ENCODE peak calls at places on chromosomes 3 and 15, in five cellular contexts. N is stimulated activated CD4-positive, alpha-beta T cell treated with anti-CD3 and anti-CD28 coated beads, Interleukin-12 subunit alpha, Interleukin-12 subunit beta, amount 100 ng/mL, for 48 hours; Y is activated gamma-delta T cell treated with anti-CD3 and anti-CD28 coated beads, Interleukin-2, amount 50 U/mL, for 16 hours; K is psoas muscle; Q is iPS-NIHi11. S is an unnamed sample.

GRCh38 chr3:194928831-194929594 is 243.3 kb downstream of the FAM43A start:
- DNase-seq in N (no peak), Y (no peak), K (no peak), Q (peak; percentile 67), S (no peak)

GRCh38 chr15:89556413-89557262 is 18.6 kb upstream of the TICRR start:
- DNase-seq in N (peak; percentile 56), Y (peak; percentile 24), K (no peak), Q (peak; percentile 75), S (peak; percentile 60)

GRCh38 chr3:167852216-167852615 is 116.7 kb downstream of the SERPINI1 start:
- DNase-seq in N (no peak), Y (no peak), K (no peak), Q (no peak), S (no peak)

GRCh38 chr3:47000198-47000815 is 20.8 kb downstream of the NBEAL2 start:
- DNase-seq in N (no peak), Y (no peak), K (peak; percentile 49), Q (no peak), S (no peak)

GRCh38 chr15:29270169-29270955 is 740 bp upstream of the NSMCE3 start:
- DNase-seq in N (peak; percentile 5), Y (no peak), K (no peak), Q (no peak), S (peak; percentile 62)

GRCh38 chr3:49383387-49383786 is 25.2 kb upstream of the GPX1 start:
- DNase-seq in N (no peak), Y (no peak), K (no peak), Q (no peak), S (no peak)

GRCh38 chr15:35603298-35603697 is 57.3 kb upstream of the DPH6 start:
- DNase-seq in N (no peak), Y (no peak), K (no peak), Q (no peak), S (no peak)

GRCh38 chr3:154900777-154901176 is 179.3 kb upstream of the MME start:
- DNase-seq in N (no peak), Y (no peak), K (no peak), Q (no peak), S (no peak)

GRCh38 chr3:13716540-13717221 is 163.2 kb downstream of the WNT7A start:
- DNase-seq in N (no peak), Y (no peak), K (no peak), Q (no peak), S (peak; percentile 22)

GRCh38 chr3:50212502-50212901 is 7.4 kb downstream of the SLC38A3 start:
- DNase-seq in N (no peak), Y (no peak), K (no peak), Q (peak; percentile 68), S (no peak)

GRCh38 chr15:53808058-53808703 is 48.7 kb upstream of the WDR72 start:
- DNase-seq in N (no peak), Y (no peak), K (no peak), Q (peak; percentile 23), S (no peak)

GRCh38 chr15:31358163-31358562 is 31.5 kb downstream of the KLF13 start:
- DNase-seq in N (no peak), Y (no peak), K (no peak), Q (no peak), S (no peak)

GRCh38 chr15:90957105-90957790 is 2.6 kb downstream of the RCCD1 start:
- DNase-seq in N (no peak), Y (no peak), K (no peak), Q (peak; percentile 53), S (no peak)

GRCh38 chr3:156837130-156837529 is 11.0 kb downstream of the LEKR1 start:
- DNase-seq in N (no peak), Y (no peak), K (no peak), Q (no peak), S (no peak)

GRCh38 chr3:36876181-36876936 is 68.5 kb downstream of the TRANK1 start:
- DNase-seq in N (no peak), Y (no peak), K (no peak), Q (no peak), S (peak; percentile 72)

GRCh38 chr3:106345353-106346027 is 476.7 kb upstream of the CBLB start:
- DNase-seq in N (no peak), Y (no peak), K (no peak), Q (peak; percentile 33), S (no peak)

GRCh38 chr3:168081171-168081771 is 14.5 kb downstream of the GOLIM4 start:
- DNase-seq in N (no peak), Y (no peak), K (no peak), Q (no peak), S (no peak)

GRCh38 chr3:37912052-37912733 is 50.5 kb downstream of the CTDSPL start:
- DNase-seq in N (no peak), Y (no peak), K (no peak), Q (no peak), S (no peak)

GRCh38 chr15:93035092-93035915 is 53.7 kb downstream of the RGMA start:
- DNase-seq in N (no peak), Y (no peak), K (no peak), Q (no peak), S (no peak)

GRCh38 chr15:41262571-41262970 is 31.5 kb downstream of the CHP1 start:
- DNase-seq in N (no peak), Y (no peak), K (no peak), Q (no peak), S (no peak)

GRCh38 chr3:151328298-151329036 is 882 bp downstream of the P2RY13 start:
- DNase-seq in N (no peak), Y (peak; percentile 17), K (no peak), Q (no peak), S (no peak)

GRCh38 chr3:24502690-24503089 is 8.0 kb upstream of the THRB start:
- DNase-seq in N (no peak), Y (no peak), K (no peak), Q (no peak), S (no peak)

GRCh38 chr3:4670352-4670751 is 177.2 kb downstream of the ITPR1 start:
- DNase-seq in N (no peak), Y (no peak), K (no peak), Q (peak; percentile 62), S (no peak)

GRCh38 chr3:46971742-46972141 is 4.8 kb downstream of the CCDC12 start:
- DNase-seq in N (no peak), Y (no peak), K (no peak), Q (no peak), S (no peak)

GRCh38 chr15:90660195-90660995 is 56.8 kb upstream of the BLM start:
- DNase-seq in N (peak; percentile 67), Y (peak; percentile 68), K (peak; percentile 91), Q (peak; percentile 57), S (peak; percentile 80)

GRCh38 chr3:59266551-59266950 is 216.7 kb upstream of the CFAP20DC start:
- DNase-seq in N (no peak), Y (no peak), K (no peak), Q (no peak), S (no peak)

GRCh38 chr15:99320374-99321215 is 69.3 kb downstream of the LRRC28 start:
- DNase-seq in N (no peak), Y (no peak), K (no peak), Q (no peak), S (no peak)

GRCh38 chr3:142276780-142277179 is 51.4 kb upstream of the GK5 start:
- DNase-seq in N (no peak), Y (no peak), K (no peak), Q (no peak), S (no peak)

GRCh38 chr15:55267401-55268053 is 22.1 kb downstream of the RAB27A start:
- DNase-seq in N (no peak), Y (peak; percentile 59), K (peak; percentile 61), Q (no peak), S (peak; percentile 46)

GRCh38 chr3:188434594-188434993 is 280.6 kb downstream of the LPP start:
- DNase-seq in N (no peak), Y (no peak), K (no peak), Q (no peak), S (no peak)

GRCh38 chr3:27568393-27568792 is 84.2 kb upstream of the SLC4A7 start:
- DNase-seq in N (no peak), Y (no peak), K (peak; percentile 58), Q (no peak), S (no peak)

GRCh38 chr3:56985460-56986327 is 74.8 kb upstream of the SPATA12 start:
- DNase-seq in N (no peak), Y (no peak), K (no peak), Q (no peak), S (no peak)

GRCh38 chr3:189512039-189512438 is 119.2 kb upstream of the TP63 start:
- DNase-seq in N (no peak), Y (no peak), K (no peak), Q (no peak), S (no peak)

GRCh38 chr15:81955709-81956108 is 90.1 kb downstream of the MEX3B start:
- DNase-seq in N (no peak), Y (no peak), K (no peak), Q (no peak), S (no peak)